ENCODE peak calls at places on chromosomes 7 and 10, in five cellular contexts. C, J, K, R and Z are unnamed samples.

GRCh38 chr7:25653412-25653811 is 425.1 kb upstream of the NPVF start:
- DNase-seq in C (no peak), J (peak; percentile 85), K (no peak), R (no peak), Z (no peak)

GRCh38 chr10:70656489-70656888 is 15.8 kb upstream of the ADAMTS14 start:
- DNase-seq in C (peak; percentile 92), J (no peak), K (no peak), R (no peak), Z (no peak)

GRCh38 chr10:16117305-16117695 is 257.0 kb upstream of the MINDY3 start:
- DNase-seq in C (no peak), J (no peak), K (no peak), R (no peak), Z (no peak)

GRCh38 chr7:45451636-45452035 is 122.5 kb upstream of the ADCY1 start:
- DNase-seq in C (no peak), J (no peak), K (no peak), R (no peak), Z (no peak)

GRCh38 chr10:110994406-110994805 is 75.0 kb downstream of the SHOC2 start:
- DNase-seq in C (no peak), J (no peak), K (no peak), R (no peak), Z (no peak)

GRCh38 chr10:5659702-5660528 is 6.5 kb downstream of the ASB13 start:
- DNase-seq in C (peak; percentile 65), J (no peak), K (no peak), R (peak; percentile 55), Z (no peak)

GRCh38 chr10:72981028-72981881 is 26.6 kb upstream of the PLA2G12B start:
- DNase-seq in C (no peak), J (no peak), K (no peak), R (no peak), Z (no peak)

GRCh38 chr7:22184549-22185199 is 172.3 kb downstream of the RAPGEF5 start:
- DNase-seq in C (no peak), J (no peak), K (no peak), R (no peak), Z (no peak)

GRCh38 chr7:45185028-45185863 is 27.7 kb downstream of the RAMP3 start:
- DNase-seq in C (no peak), J (no peak), K (peak; percentile 7), R (no peak), Z (no peak)

GRCh38 chr7:112938895-112939588 is 147.6 kb downstream of the GPR85 start:
- DNase-seq in C (peak; percentile 34), J (peak; percentile 55), K (no peak), R (no peak), Z (peak; percentile 63)

GRCh38 chr10:123357363-123358075 is 203.3 kb downstream of the BUB3 start:
- DNase-seq in C (no peak), J (no peak), K (no peak), R (no peak), Z (no peak)

GRCh38 chr7:66281678-66282593 is 76.8 kb downstream of the TPST1 start:
- DNase-seq in C (peak; percentile 95), J (peak; percentile 63), K (no peak), R (peak; percentile 56), Z (no peak)

GRCh38 chr10:29923416-29923970 is 135.9 kb downstream of the JCAD start:
- DNase-seq in C (no peak), J (no peak), K (no peak), R (no peak), Z (no peak)

GRCh38 chr7:36986429-36987362 is 262.4 kb upstream of the AOAH start:
- DNase-seq in C (peak; percentile 59), J (peak; percentile 77), K (no peak), R (peak; percentile 57), Z (peak; percentile 81)

GRCh38 chr7:129774871-129775694 is 163.6 kb downstream of the NRF1 start:
- DNase-seq in C (no peak), J (no peak), K (no peak), R (no peak), Z (no peak)

GRCh38 chr7:63899691-63900393 is 98.8 kb upstream of the ZNF722 start:
- DNase-seq in C (no peak), J (no peak), K (peak; percentile 82), R (no peak), Z (no peak)

GRCh38 chr7:88306590-88307048 is at the start of gene STEAP4:
- DNase-seq in C (peak; percentile 84), J (peak; percentile 4), K (peak; percentile 67), R (peak; percentile 40), Z (peak; percentile 70)

GRCh38 chr7:98877692-98878364 is 504 bp upstream of the TRRAP start:
- DNase-seq in C (no peak), J (no peak), K (no peak), R (no peak), Z (no peak)

GRCh38 chr10:69676301-69676700 is 46.3 kb downstream of the FAM241B start:
- DNase-seq in C (no peak), J (no peak), K (no peak), R (no peak), Z (no peak)

GRCh38 chr7:158581440-158582088 is 6.1 kb downstream of the PTPRN2 start:
- DNase-seq in C (no peak), J (no peak), K (no peak), R (no peak), Z (no peak)

GRCh38 chr10:18501198-18501597 is 150.2 kb downstream of the NSUN6 start:
- DNase-seq in C (no peak), J (no peak), K (no peak), R (peak; percentile 22), Z (no peak)

GRCh38 chr10:113476191-113476590 is 76.7 kb upstream of the HABP2 start:
- DNase-seq in C (no peak), J (no peak), K (peak; percentile 56), R (no peak), Z (no peak)

GRCh38 chr10:113474756-113475155 is 78.1 kb upstream of the HABP2 start:
- DNase-seq in C (no peak), J (no peak), K (no peak), R (no peak), Z (no peak)

GRCh38 chr10:113473851-113474250 is 79.0 kb upstream of the HABP2 start:
- DNase-seq in C (no peak), J (no peak), K (no peak), R (no peak), Z (no peak)

GRCh38 chr10:113476673-113477072 is 76.2 kb upstream of the HABP2 start:
- DNase-seq in C (no peak), J (no peak), K (no peak), R (no peak), Z (no peak)

GRCh38 chr10:113475381-113475807 is 77.5 kb upstream of the HABP2 start:
- DNase-seq in C (peak; percentile 6), J (no peak), K (peak; percentile 85), R (no peak), Z (no peak)
- TF ChIP-seq CTCF in C (no peak), J (no peak), K (peak; percentile 31), R (no peak), Z (no peak)

GRCh38 chr7:116630357-116630756 is 41.6 kb upstream of the MET start:
- DNase-seq in C (no peak), J (no peak), K (no peak), R (no peak), Z (no peak)

GRCh38 chr7:116630932-116631449 is 41.0 kb upstream of the MET start:
- DNase-seq in C (peak; percentile 76), J (peak; percentile 35), K (peak; percentile 87), R (peak; percentile 96), Z (no peak)

GRCh38 chr7:116632349-116632748 is 39.6 kb upstream of the MET start:
- DNase-seq in C (no peak), J (no peak), K (no peak), R (no peak), Z (no peak)

GRCh38 chr7:116631676-116632075 is 40.3 kb upstream of the MET start:
- DNase-seq in C (no peak), J (no peak), K (no peak), R (no peak), Z (no peak)

GRCh38 chr7:116633131-116633988 is 38.6 kb upstream of the MET start:
- DNase-seq in C (peak; percentile 12), J (no peak), K (peak; percentile 54), R (no peak), Z (no peak)
- TF ChIP-seq CTCF in C (no peak), J (no peak), K (no peak), R (peak; percentile 26), Z (no peak)

GRCh38 chr10:91479583-91479982 is 69.4 kb downstream of the HECTD2 start:
- DNase-seq in C (no peak), J (no peak), K (no peak), R (no peak), Z (no peak)
- TF ChIP-seq CTCF in C (no peak), J (no peak), K (no peak), R (no peak), Z (no peak)

GRCh38 chr10:99742240-99742639 is 10.2 kb downstream of the CUTC start:
- DNase-seq in C (no peak), J (no peak), K (no peak), R (no peak), Z (no peak)

GRCh38 chr10:99740261-99740660 is 8.2 kb downstream of the CUTC start:
- DNase-seq in C (no peak), J (no peak), K (no peak), R (no peak), Z (no peak)

GRCh38 chr10:99742701-99743100 is 10.7 kb downstream of the CUTC start:
- DNase-seq in C (no peak), J (no peak), K (no peak), R (no peak), Z (no peak)

GRCh38 chr10:99740933-99741559 is 9.0 kb downstream of the CUTC start:
- DNase-seq in C (no peak), J (no peak), K (no peak), R (no peak), Z (no peak)

DNA sequence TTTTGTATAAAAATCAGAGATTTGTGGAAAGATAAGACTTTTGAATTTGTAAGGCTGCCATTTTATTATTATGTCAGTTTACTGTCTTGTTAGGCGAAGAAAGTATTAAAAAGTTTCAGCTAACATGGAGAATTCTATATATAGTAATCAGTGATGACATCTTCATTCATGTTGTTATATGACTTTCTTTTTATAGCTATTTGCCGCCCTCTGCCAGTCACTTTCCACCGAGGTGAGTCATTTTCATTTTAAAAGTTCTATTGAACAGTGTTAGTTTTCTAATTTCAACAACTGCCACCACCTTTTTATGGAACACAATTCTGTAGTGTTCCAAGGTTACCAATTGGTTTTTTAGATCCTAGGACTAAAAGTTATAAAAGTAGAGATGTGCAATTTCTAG is 11.8 kb downstream of the CUTC start:
- DNase-seq in C (no peak), J (no peak), K (no peak), R (no peak), Z (no peak)
- TF ChIP-seq CTCF in C (no peak), J (no peak), K (no peak), R (no peak), Z (no peak)

GRCh38 chr7:6165521-6166325 is 106.7 kb downstream of the CYTH3 start:
- DNase-seq in C (no peak), J (no peak), K (no peak), R (no peak), Z (no peak)

GRCh38 chr7:6164010-6164409 is 108.4 kb downstream of the CYTH3 start:
- DNase-seq in C (no peak), J (no peak), K (no peak), R (no peak), Z (no peak)

GRCh38 chr7:6163402-6163801 is 109.0 kb downstream of the CYTH3 start:
- DNase-seq in C (no peak), J (no peak), K (no peak), R (no peak), Z (no peak)

GRCh38 chr7:6165075-6165474 is 107.3 kb downstream of the CYTH3 start:
- DNase-seq in C (no peak), J (no peak), K (no peak), R (no peak), Z (no peak)

GRCh38 chr7:6164491-6164890 is 107.9 kb downstream of the CYTH3 start:
- DNase-seq in C (no peak), J (no peak), K (no peak), R (peak; percentile 37), Z (peak; percentile 15)
- TF ChIP-seq CTCF in C (peak; percentile 11), J (peak; percentile 16), K (no peak), R (no peak), Z (no peak)